ENCODE peak calls at places on chromosomes 2 and 18, in five cellular contexts. One of them, this sample, is unnamed.

GRCh38 chr2:172307800-172308199 is 119.6 kb upstream of the ITGA6 start:
- DNase-seq in neuronal stem cell: no peak
- DNase-seq in IMR-90: no peak
- DNase-seq in mesenchymal stem cell: peak
- DNase-seq in H1: no peak
- DNase-seq in this sample: no peak

GRCh38 chr2:216144372-216144771 is 35.2 kb downstream of the XRCC5 start:
- DNase-seq in neuronal stem cell: no peak
- DNase-seq in IMR-90: no peak
- DNase-seq in mesenchymal stem cell: no peak
- DNase-seq in H1: no peak
- DNase-seq in this sample: no peak

GRCh38 chr2:170362313-170362795 is 184.4 kb downstream of the MYO3B start:
- DNase-seq in neuronal stem cell: no peak
- DNase-seq in IMR-90: no peak
- DNase-seq in mesenchymal stem cell: no peak
- DNase-seq in H1: no peak
- DNase-seq in this sample: no peak

GRCh38 chr2:150388289-150388625 is 99.2 kb downstream of the RND3 start:
- DNase-seq in neuronal stem cell: no peak
- DNase-seq in IMR-90: no peak
- DNase-seq in mesenchymal stem cell: no peak
- DNase-seq in H1: no peak
- DNase-seq in this sample: no peak

GRCh38 chr18:2894131-2894840 is 47.5 kb downstream of the EMILIN2 start:
- DNase-seq in neuronal stem cell: no peak
- DNase-seq in IMR-90: no peak
- DNase-seq in mesenchymal stem cell: no peak
- DNase-seq in H1: no peak
- DNase-seq in this sample: peak

GRCh38 chr2:19807866-19808265 is 93.9 kb downstream of the TTC32 start:
- DNase-seq in neuronal stem cell: no peak
- DNase-seq in IMR-90: no peak
- DNase-seq in mesenchymal stem cell: no peak
- DNase-seq in H1: no peak
- DNase-seq in this sample: no peak

GRCh38 chr18:59453468-59453961 is 94.5 kb upstream of the LMAN1 start:
- DNase-seq in neuronal stem cell: no peak
- DNase-seq in IMR-90: no peak
- DNase-seq in mesenchymal stem cell: no peak
- DNase-seq in H1: no peak
- DNase-seq in this sample: peak

GRCh38 chr2:58870704-58871103 is 629.6 kb upstream of the FANCL start:
- DNase-seq in neuronal stem cell: no peak
- DNase-seq in IMR-90: peak
- DNase-seq in mesenchymal stem cell: no peak
- DNase-seq in H1: no peak
- DNase-seq in this sample: peak

GRCh38 chr2:60551241-60552095 is 2.0 kb downstream of the BCL11A start:
- DNase-seq in neuronal stem cell: no peak
- DNase-seq in IMR-90: no peak
- DNase-seq in mesenchymal stem cell: peak
- DNase-seq in H1: no peak
- DNase-seq in this sample: peak

GRCh38 chr2:56185101-56185581 is 1.4 kb downstream of the CCDC85A start:
- DNase-seq in neuronal stem cell: peak
- DNase-seq in IMR-90: no peak
- DNase-seq in mesenchymal stem cell: peak
- DNase-seq in H1: no peak
- DNase-seq in this sample: peak

GRCh38 chr18:9428862-9429661 is 46.3 kb upstream of the RALBP1 start:
- DNase-seq in neuronal stem cell: no peak
- DNase-seq in IMR-90: no peak
- DNase-seq in mesenchymal stem cell: no peak
- DNase-seq in H1: no peak
- DNase-seq in this sample: no peak

GRCh38 chr2:72153026-72153791 is 5.5 kb upstream of the CYP26B1 start:
- DNase-seq in neuronal stem cell: no peak
- DNase-seq in IMR-90: no peak
- DNase-seq in mesenchymal stem cell: no peak
- DNase-seq in H1: no peak
- DNase-seq in this sample: no peak

GRCh38 chr2:52933878-52934277 is 833.7 kb upstream of the CHAC2 start:
- DNase-seq in neuronal stem cell: no peak
- DNase-seq in IMR-90: peak
- DNase-seq in mesenchymal stem cell: no peak
- DNase-seq in H1: no peak
- DNase-seq in this sample: no peak

GRCh38 chr2:70947556-70948184 is 12.0 kb downstream of the ATP6V1B1 start:
- DNase-seq in neuronal stem cell: no peak
- DNase-seq in IMR-90: peak
- DNase-seq in mesenchymal stem cell: peak
- DNase-seq in H1: no peak
- DNase-seq in this sample: peak
- H3K4me3 ChIP-seq in neuronal stem cell: no peak
- H3K4me3 ChIP-seq in IMR-90: no peak
- H3K4me3 ChIP-seq in mesenchymal stem cell: peak
- H3K4me3 ChIP-seq in H1: no peak
- H3K4me3 ChIP-seq in this sample: no peak

DNA sequence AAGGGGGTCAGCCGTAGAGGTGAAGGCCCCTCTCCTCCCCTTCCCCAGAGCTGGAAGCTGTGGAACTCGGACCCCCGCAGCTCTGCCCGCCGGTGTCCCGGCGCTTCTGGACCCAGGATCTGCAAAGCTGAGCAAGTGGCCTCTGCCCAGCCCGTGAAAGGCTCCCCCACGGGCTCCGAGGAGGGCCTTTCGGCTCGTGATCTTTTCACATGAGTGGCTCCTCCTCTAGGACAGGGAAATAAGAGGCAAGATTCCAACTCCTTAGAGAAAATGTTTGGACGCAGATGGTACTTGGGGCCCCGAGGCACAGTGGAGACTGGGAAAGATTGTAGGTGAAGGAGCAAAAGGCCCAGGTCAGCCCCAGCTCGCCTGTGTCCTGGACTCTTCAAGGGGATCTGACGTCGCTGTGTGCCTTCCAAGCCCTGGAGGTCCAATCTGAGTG is 48.2 kb upstream of the SP3 start:
- DNase-seq in neuronal stem cell: no peak
- DNase-seq in IMR-90: no peak
- DNase-seq in mesenchymal stem cell: no peak
- DNase-seq in H1: no peak
- DNase-seq in this sample: peak
- H2BK15ac ChIP-seq in neuronal stem cell: peak
- H2BK15ac ChIP-seq in IMR-90: peak
- H2BK15ac ChIP-seq in mesenchymal stem cell: peak
- H2BK15ac ChIP-seq in H1: no peak
- H2BK15ac ChIP-seq in this sample: no peak

DNA sequence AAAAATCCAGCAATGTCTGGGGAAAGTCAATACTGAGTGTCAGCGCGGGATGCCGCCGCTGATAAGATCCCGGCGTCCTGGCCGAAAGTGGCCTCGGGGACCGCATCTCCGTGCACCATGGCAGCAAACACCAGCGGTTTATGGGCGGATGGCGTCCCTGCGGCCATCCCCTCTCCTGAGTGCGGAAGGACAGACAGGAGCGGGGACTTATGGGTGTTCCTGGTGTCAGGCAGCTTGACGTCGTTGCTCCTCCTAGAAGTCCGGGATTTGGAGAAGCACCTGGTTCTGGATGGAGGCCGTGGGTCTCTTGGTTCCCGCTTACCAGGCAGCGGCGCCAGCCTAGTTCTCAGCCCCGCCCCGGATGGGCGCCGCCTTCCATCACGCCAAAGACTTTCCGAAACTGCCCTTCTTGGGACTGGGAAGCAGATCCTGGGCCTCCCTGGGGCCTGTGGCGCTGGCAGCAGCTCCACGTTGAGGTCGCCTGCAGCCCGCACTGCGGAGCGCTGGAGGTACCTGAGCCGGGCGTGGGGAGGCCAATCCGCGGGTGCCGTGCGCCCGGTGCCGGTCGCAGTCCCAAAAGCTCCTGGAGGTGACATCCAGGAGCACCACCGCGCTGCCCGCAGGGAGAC is 119.1 kb downstream of the CCDC74A start:
- DNase-seq in neuronal stem cell: no peak
- DNase-seq in IMR-90: no peak
- DNase-seq in mesenchymal stem cell: no peak
- DNase-seq in H1: no peak
- DNase-seq in this sample: no peak
- H3K4me3 ChIP-seq in neuronal stem cell: no peak
- H3K4me3 ChIP-seq in IMR-90: peak
- H3K4me3 ChIP-seq in mesenchymal stem cell: peak
- H3K4me3 ChIP-seq in H1: no peak
- H3K4me3 ChIP-seq in this sample: no peak

DNA sequence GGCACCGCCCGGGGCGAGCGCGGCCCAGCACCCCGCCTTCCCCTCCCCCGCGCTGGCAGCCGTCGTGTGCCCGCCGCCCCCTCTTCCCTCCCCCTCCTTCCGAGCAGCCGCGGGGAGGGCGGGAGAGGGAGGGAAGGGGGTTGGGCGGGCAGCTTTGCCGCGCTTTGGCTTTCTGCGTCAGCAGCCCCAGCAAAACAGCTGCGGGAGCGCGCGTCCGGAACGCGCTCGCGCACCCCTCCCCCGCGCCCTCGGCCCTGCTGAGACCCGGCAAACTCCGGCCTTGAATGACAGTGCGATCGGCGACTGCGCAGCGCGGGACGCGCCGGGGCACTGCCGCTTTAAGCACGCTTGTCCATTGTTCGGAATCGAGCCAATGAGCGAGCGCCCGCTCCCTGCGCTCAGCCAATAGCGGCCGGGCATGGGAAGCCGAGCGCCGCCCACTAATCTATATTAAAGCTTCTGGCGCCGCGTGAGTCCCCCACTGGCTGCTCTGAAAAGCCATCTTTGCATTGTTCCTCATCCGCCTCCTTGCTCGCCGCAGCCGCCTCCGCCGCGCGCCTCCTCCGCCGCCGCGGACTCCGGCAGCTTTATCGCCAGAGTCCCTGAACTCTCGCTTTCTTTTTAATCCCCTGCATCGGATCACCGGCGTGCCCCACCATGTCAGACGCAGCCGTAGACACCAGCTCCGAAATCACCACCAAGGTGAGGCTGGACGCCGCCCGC is at the start of gene PTMA:
- DNase-seq in neuronal stem cell: peak
- DNase-seq in IMR-90: peak
- DNase-seq in mesenchymal stem cell: peak
- DNase-seq in H1: peak
- DNase-seq in this sample: peak
- H2BK15ac ChIP-seq in neuronal stem cell: peak
- H2BK15ac ChIP-seq in IMR-90: peak
- H2BK15ac ChIP-seq in mesenchymal stem cell: peak
- H2BK15ac ChIP-seq in H1: peak
- H2BK15ac ChIP-seq in this sample: no peak

This sample was measured in mesendoderm.